ENCODE peak calls at places on chromosome 17, in eight cellular contexts. A is spleen, U is HFF-Myc, R is AG09319, Z is GM10248, S is B cell, T is AG09309, O is A549. V is an unnamed sample.

GRCh38 chr17:2487306-2487705 is 24.4 kb downstream of the METTL16 start:
- DNase-seq in U (no peak), A (no peak), Z (no peak), T (no peak), S (no peak), O (no peak), R (no peak), V (no peak)

GRCh38 chr17:60065867-60066266 is 12.9 kb downstream of the HEATR6 start:
- DNase-seq in T (no peak), R (no peak), S (no peak), Z (no peak), U (no peak), A (no peak), O (no peak), V (no peak)

GRCh38 chr17:30291571-30292489 is at the start of gene BLMH:
- DNase-seq in S (peak; percentile 78), T (no peak), A (peak; percentile 94), U (peak; percentile 37), Z (peak; percentile 95), O (peak; percentile 79), R (peak; percentile 44), V (peak; percentile 91)

GRCh38 chr17:43360376-43360738 is 38.4 kb upstream of the ARL4D start:
- DNase-seq in S (peak; percentile 72), Z (peak; percentile 47), A (no peak), R (peak; percentile 57), O (peak; percentile 80), U (no peak), T (peak; percentile 62), V (no peak)

GRCh38 chr17:253091-253846 is 71.8 kb upstream of the DOC2B start:
- DNase-seq in O (no peak), S (no peak), R (no peak), U (no peak), T (no peak), A (peak; percentile 59), Z (no peak), V (peak; percentile 46)

GRCh38 chr17:42233148-42233547 is 38.9 kb upstream of the GHDC start:
- DNase-seq in A (no peak), T (no peak), S (no peak), U (no peak), Z (no peak), R (no peak), O (no peak), V (no peak)

GRCh38 chr17:56756536-56756935 is 77.2 kb downstream of the C17orf67 start:
- DNase-seq in A (no peak), S (no peak), T (peak; percentile 85), R (peak; percentile 45), O (peak; percentile 51), U (peak; percentile 83), Z (no peak), V (no peak)

GRCh38 chr17:12622726-12623125 is 43.0 kb upstream of the MYOCD start:
- DNase-seq in T (no peak), S (no peak), R (no peak), A (no peak), U (no peak), O (no peak), Z (no peak), V (no peak)

GRCh38 chr17:47999612-48000011 is 28.7 kb downstream of the CDK5RAP3 start:
- DNase-seq in T (peak; percentile 64), S (no peak), A (no peak), U (no peak), O (peak; percentile 26), R (no peak), Z (no peak), V (no peak)

GRCh38 chr17:48611681-48612455 is 1.1 kb upstream of the HOXB7 start:
- DNase-seq in U (no peak), R (no peak), A (no peak), S (no peak), O (peak; percentile 71), T (no peak), Z (no peak), V (no peak)

GRCh38 chr17:35799942-35800341 is 4.5 kb upstream of the MMP28 start:
- DNase-seq in S (no peak), U (no peak), A (peak; percentile 79), Z (no peak), T (no peak), R (no peak), O (peak; percentile 50), V (peak; percentile 88)

GRCh38 chr17:73711916-73712315 is 67.7 kb upstream of the SDK2 start:
- DNase-seq in T (no peak), A (no peak), O (no peak), Z (no peak), R (no peak), S (no peak), U (no peak), V (no peak)

GRCh38 chr17:77131919-77132318 is 8.8 kb upstream of the SEC14L1 start:
- DNase-seq in S (no peak), Z (no peak), A (no peak), R (no peak), T (no peak), U (no peak), O (no peak), V (no peak)

GRCh38 chr17:12623220-12623848 is 42.4 kb upstream of the MYOCD start:
- DNase-seq in R (no peak), U (no peak), A (no peak), T (no peak), Z (no peak), S (no peak), O (no peak), V (no peak)

GRCh38 chr17:37849617-37849972 is 74.6 kb upstream of the TBC1D3K start:
- DNase-seq in T (no peak), R (no peak), S (no peak), A (no peak), Z (no peak), O (no peak), U (no peak), V (no peak)

GRCh38 chr17:32901743-32902142 is 24.8 kb upstream of the MYO1D start:
- DNase-seq in T (no peak), O (no peak), U (no peak), S (no peak), A (no peak), Z (no peak), R (no peak), V (no peak)

DNA sequence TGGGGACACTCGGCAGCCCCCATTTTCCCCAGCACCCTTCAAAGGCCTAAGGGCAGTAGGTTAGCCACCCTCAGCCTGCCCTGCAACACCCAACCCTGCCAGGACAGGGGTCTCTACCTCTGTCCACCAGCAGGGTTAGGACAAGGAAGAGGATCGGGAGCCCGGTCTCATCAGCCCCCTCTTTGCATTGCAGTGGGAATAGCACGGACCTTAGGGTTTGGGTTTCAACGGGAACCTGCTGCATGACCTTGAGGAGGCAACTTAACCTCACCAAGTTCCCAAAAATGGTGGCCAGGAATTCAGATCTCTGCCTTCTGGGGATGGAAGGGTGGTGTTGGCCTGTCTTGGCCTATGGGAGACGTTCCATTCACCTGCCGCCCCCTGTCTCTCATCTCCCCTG is 20.2 kb upstream of the SPPL2C start:
- DNase-seq in T (no peak), U (no peak), Z (no peak), A (no peak), O (no peak), S (no peak), R (no peak), V (no peak)
- TF ChIP-seq CTCF in T (no peak), U (no peak), Z (no peak), A (no peak), O (no peak), S (no peak), R (no peak), V (no peak)

DNA sequence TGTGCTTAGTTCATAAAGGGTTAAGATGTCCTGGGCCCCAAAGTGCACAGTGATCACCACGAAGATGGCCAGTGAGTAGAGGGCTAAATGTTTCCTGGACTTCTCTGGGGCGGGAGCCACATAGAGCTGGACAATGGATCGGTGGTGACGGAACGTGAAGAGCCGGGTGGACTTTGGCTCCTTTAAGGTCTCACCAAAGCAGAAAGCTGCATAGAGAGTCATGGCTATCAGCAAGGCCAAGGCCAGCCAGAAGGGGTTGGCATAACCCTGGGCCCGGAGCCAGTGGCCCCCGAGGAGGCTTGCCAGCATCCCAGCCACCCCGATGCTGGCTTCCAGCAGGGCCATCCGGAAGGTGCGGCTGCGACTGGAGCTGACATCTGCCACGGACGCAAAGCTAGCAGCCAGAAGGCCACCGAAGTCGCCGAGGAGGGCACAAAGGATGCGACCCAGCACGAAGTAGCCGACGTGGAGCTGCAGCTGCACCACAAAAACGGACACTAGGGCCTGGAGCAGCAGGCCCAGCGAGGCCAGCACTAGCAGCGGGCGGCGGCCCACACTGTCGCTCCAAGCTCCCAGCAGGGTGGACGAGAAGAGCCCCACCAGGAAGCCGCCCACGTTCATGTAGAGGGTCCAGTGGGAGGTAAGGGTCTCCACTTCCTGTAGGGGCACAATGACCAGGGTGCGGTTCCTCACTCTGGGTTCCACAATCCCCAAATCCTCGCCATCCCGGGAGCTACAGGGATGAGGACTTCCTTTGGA is 1.0 kb downstream of the SLC46A1 start:
- DNase-seq in R (no peak), A (no peak), Z (no peak), O (no peak), T (no peak), U (no peak), S (no peak), V (peak; percentile 64)
- TF ChIP-seq CTCF in R (no peak), A (no peak), Z (no peak), O (no peak), T (peak; percentile 4), U (no peak), S (no peak), V (no peak)

DNA sequence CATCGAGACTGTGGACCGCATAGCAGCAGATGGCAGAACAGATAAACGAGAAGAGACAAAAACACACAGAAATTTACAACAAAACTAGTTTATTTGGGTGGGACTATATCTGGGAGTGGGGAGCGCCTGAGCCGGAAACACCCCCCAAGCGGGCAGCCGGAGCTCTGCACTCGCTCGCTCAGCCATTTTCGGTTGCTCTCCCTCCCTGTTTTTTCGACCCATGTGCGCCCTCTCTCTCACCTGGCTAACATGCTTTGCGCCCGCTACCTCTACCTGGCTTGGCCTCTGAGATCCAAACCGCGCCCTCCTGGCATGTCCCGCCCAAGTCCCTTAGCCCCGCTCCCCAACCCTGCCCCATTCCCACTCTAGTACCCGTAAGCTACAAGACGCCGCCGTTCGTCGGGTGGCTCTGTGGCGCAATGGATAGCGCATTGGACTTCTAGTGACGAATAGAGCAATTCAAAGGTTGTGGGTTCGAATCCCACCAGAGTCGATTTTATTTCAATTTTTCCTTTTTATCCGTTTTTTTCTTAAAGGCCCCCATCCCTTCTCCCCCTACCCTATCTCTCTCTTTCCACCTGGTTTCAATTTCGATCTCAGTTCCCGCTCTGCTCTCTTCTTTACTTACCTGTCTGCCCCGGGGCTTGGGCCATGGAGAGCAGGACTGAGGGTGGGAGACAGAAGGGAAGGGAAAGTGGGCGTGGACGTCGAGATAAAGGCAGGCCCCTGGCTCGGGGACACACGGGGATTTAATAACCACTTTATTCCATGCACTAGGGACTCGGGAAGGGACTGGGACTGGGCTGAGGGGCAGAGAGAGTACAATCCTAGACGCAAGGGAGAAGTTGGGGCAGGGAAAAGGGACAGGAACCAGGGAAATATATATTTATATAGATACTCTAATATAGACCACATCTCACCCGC is 2.5 kb upstream of the ALOXE3 start:
- DNase-seq in U (no peak), O (peak; percentile 93), S (peak; percentile 54), Z (peak; percentile 62), A (peak; percentile 86), T (no peak), R (no peak), V (peak; percentile 85)
- TF ChIP-seq CTCF in U (peak; percentile 27), O (no peak), S (peak; percentile 50), Z (peak; percentile 6), A (no peak), T (peak; percentile 24), R (peak; percentile 30), V (peak; percentile 31)

DNA sequence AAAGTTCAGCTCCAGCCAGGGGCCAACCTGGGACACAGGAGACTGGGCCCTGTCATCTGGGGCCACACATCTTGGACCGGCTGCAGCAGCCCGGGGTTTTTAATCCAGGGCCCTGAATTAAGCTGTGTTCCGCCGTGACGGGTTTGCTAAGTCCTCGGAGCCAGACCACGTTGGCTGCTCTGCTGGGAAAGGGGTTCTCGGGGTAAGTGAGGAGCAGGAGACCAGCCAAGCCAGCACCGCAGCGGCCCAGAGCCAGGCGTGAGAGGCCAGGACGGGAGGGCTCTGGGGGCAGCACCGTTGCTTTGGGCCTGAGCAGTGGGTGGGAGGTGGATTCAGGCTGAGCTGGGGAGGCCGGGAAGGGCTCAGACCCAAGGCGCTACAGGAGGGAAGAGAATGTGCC is 31.3 kb upstream of the CBX4 start:
- DNase-seq in U (no peak), S (no peak), Z (no peak), T (no peak), O (no peak), R (no peak), A (peak; percentile 51), V (no peak)
- TF ChIP-seq CTCF in U (no peak), S (no peak), Z (no peak), T (no peak), O (no peak), R (no peak), A (no peak), V (no peak)